ENCODE peak calls at places on chromosomes 1 and 21, in seven cellular contexts. K, O, S, Q, J, N and R are unnamed samples.
A peak's percentile ranks its signal among the peaks of the same experiment; 100 is the strongest.

GRCh38 chr1:226149806-226150205 is 36.7 kb downstream of the ACBD3 start:
- DNase-seq in K (no peak), O (peak; percentile 33), S (peak; percentile 48), Q (no peak), J (no peak), N (no peak), R (peak; percentile 58)

GRCh38 chr1:31730336-31731048 is 26.7 kb upstream of the COL16A1 start:
- DNase-seq in K (no peak), O (no peak), S (no peak), Q (no peak), J (no peak), N (no peak), R (no peak)

GRCh38 chr1:36871146-36871971 is 163.0 kb downstream of the GRIK3 start:
- DNase-seq in K (no peak), O (no peak), S (no peak), Q (no peak), J (no peak), N (no peak), R (no peak)

GRCh38 chr1:176164014-176164678 is 42.9 kb downstream of the COP1 start:
- DNase-seq in K (no peak), O (no peak), S (no peak), Q (no peak), J (no peak), N (no peak), R (no peak)

GRCh38 chr1:101122452-101123166 is 97.0 kb upstream of the DPH5 start:
- DNase-seq in K (no peak), O (no peak), S (no peak), Q (no peak), J (no peak), N (no peak), R (no peak)

GRCh38 chr1:29123871-29124365 is at the start of gene TMEM200B:
- DNase-seq in K (peak; percentile 47), O (no peak), S (no peak), Q (no peak), J (no peak), N (no peak), R (peak; percentile 67)

GRCh38 chr1:15680614-15681345 is 3.3 kb upstream of the PLEKHM2 start:
- DNase-seq in K (no peak), O (peak; percentile 96), S (peak; percentile 98), Q (no peak), J (no peak), N (no peak), R (peak; percentile 45)

GRCh38 chr1:156652131-156652991 is 10.4 kb downstream of the BCAN start:
- DNase-seq in K (peak; percentile 84), O (peak; percentile 44), S (peak; percentile 41), Q (no peak), J (peak; percentile 91), N (no peak), R (peak; percentile 76)

GRCh38 chr1:233075045-233075444 is 124.6 kb downstream of the NTPCR start:
- DNase-seq in K (no peak), O (peak; percentile 90), S (peak; percentile 94), Q (no peak), J (no peak), N (no peak), R (no peak)

GRCh38 chr1:2777428-2778219 is 23.9 kb downstream of the TTC34 start:
- DNase-seq in K (no peak), O (no peak), S (no peak), Q (peak; percentile 7), J (no peak), N (no peak), R (no peak)

GRCh38 chr1:41038110-41038509 is 16.6 kb upstream of the SLFNL1 start:
- DNase-seq in K (no peak), O (peak; percentile 22), S (peak; percentile 15), Q (no peak), J (no peak), N (no peak), R (no peak)

GRCh38 chr1:210231846-210232523 is 611 bp upstream of the SERTAD4 start:
- DNase-seq in K (no peak), O (peak; percentile 20), S (peak; percentile 81), Q (no peak), J (no peak), N (no peak), R (peak; percentile 46)

GRCh38 chr21:26124421-26124833 is 46.1 kb downstream of the APP start:
- DNase-seq in K (no peak), O (peak; percentile 61), S (peak; percentile 38), Q (no peak), J (no peak), N (no peak), R (peak; percentile 14)

GRCh38 chr1:109252893-109253802 is 3.8 kb downstream of the CELSR2 start:
- DNase-seq in K (no peak), O (peak; percentile 13), S (no peak), Q (no peak), J (no peak), N (no peak), R (no peak)

GRCh38 chr1:30445449-30445848 is 277.9 kb downstream of the MATN1 start:
- DNase-seq in K (no peak), O (no peak), S (no peak), Q (peak; percentile 4), J (no peak), N (no peak), R (no peak)

GRCh38 chr1:119613769-119614358 is 34.2 kb downstream of the ZNF697 start:
- DNase-seq in K (peak; percentile 92), O (peak; percentile 91), S (peak; percentile 84), Q (peak; percentile 86), J (peak; percentile 90), N (peak; percentile 88), R (peak; percentile 93)

GRCh38 chr1:179955318-179955638 is 668 bp downstream of the CEP350 start:
- DNase-seq in K (no peak), O (peak; percentile 11), S (peak; percentile 7), Q (no peak), J (no peak), N (no peak), R (no peak)

GRCh38 chr1:158285756-158286241 is 3.9 kb upstream of the CD1C start:
- DNase-seq in K (no peak), O (no peak), S (no peak), Q (peak; percentile 63), J (no peak), N (peak; percentile 20), R (no peak)

GRCh38 chr1:63797056-63797726 is 23.4 kb downstream of the ROR1 start:
- DNase-seq in K (no peak), O (no peak), S (peak; percentile 71), Q (no peak), J (no peak), N (no peak), R (no peak)

GRCh38 chr1:179976970-179977651 is 22.5 kb downstream of the CEP350 start:
- DNase-seq in K (no peak), O (no peak), S (no peak), Q (no peak), J (peak; percentile 47), N (no peak), R (no peak)

GRCh38 chr1:57450981-57451380 is 27.1 kb upstream of the DAB1 start:
- DNase-seq in K (peak; percentile 13), O (no peak), S (no peak), Q (no peak), J (no peak), N (no peak), R (no peak)

DNA sequence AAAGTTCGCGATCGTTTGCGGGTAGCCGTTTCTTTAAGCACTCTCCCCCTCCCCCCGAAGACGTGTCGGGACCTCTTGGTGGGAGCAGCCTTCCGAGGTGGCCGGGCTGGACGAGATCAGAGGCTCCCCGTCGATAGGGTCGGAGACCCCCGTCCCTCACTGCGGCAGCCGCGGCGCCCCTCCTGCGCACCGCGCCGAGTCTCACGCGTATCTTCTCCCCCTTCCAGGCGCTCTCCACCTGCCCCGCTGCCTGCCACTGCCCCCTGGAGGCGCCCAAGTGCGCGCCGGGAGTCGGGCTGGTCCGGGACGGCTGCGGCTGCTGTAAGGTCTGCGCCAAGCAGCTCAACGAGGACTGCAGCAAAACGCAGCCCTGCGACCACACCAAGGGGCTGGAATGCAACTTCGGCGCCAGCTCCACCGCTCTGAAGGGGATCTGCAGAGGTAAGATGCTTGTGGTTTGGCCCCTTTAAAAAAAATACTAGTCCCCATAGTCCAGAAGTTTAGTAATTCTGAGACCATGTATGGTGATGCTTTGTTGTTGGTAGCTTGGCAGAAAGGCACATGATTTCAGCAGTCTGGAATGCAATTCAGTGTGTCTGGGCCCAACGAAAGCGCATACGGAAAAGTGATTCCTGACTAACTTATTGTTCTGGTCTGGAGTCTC is 709 bp downstream of the CCN1 start:
- DNase-seq in K (peak; percentile 85), O (peak; percentile 94), S (peak; percentile 85), Q (no peak), J (peak; percentile 88), N (peak; percentile 89), R (peak; percentile 88)
- TF ChIP-seq CTCF in K (peak; percentile 54), O (peak; percentile 53), S (peak; percentile 31), Q (peak; percentile 15), J (peak; percentile 76), N (peak; percentile 77), R (peak; percentile 74)

GRCh38 chr1:178137238-178137637 is 43.3 kb downstream of the RASAL2 start:
- DNase-seq in K (no peak), O (peak; percentile 37), S (no peak), Q (no peak), J (no peak), N (no peak), R (no peak)
- TF ChIP-seq CTCF in K (no peak), O (no peak), S (no peak), Q (no peak), J (no peak), N (no peak), R (no peak)

GRCh38 chr1:107499139-107499744 is 358.4 kb downstream of the NTNG1 start:
- DNase-seq in K (no peak), O (no peak), S (no peak), Q (no peak), J (no peak), N (no peak), R (no peak)

GRCh38 chr1:107496002-107496401 is 355.2 kb downstream of the NTNG1 start:
- DNase-seq in K (no peak), O (no peak), S (no peak), Q (no peak), J (no peak), N (no peak), R (no peak)

GRCh38 chr1:107501081-107501605 is 360.3 kb downstream of the NTNG1 start:
- DNase-seq in K (no peak), O (no peak), S (no peak), Q (no peak), J (no peak), N (no peak), R (no peak)
- TF ChIP-seq CTCF in K (no peak), O (no peak), S (no peak), Q (no peak), J (peak; percentile 19), N (no peak), R (no peak)

DNA sequence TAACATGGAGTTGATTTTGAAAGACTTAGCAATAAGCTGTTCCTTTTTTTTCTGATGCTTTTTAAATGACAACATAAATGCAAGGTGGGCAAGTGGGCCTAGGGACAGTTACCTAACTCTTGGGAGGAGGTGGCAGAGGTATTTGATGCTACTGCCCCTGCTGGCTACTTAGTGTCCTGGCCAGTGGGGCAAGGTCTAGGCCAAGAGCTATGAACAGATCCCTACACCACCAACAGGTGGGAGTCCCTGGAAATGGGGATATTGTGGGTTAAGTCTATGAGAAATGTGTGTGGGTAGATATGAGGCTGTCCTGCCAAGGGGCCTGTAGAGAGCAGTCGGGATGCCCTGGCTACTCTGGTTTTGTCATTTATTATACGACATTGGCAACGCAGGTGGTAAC is 31.3 kb upstream of the B3GALT5 start:
- DNase-seq in K (no peak), O (no peak), S (no peak), Q (no peak), J (no peak), N (no peak), R (no peak)
- TF ChIP-seq CTCF in K (no peak), O (no peak), S (no peak), Q (no peak), J (peak; percentile 12), N (no peak), R (no peak)